ENCODE peak calls at places on chromosomes 5 and 9, in eight cellular contexts. U is PC-9, H is HCT116, S is Karpas-422, P is endothelial cell of umbilical vein, C is OCI-LY7, E is osteoblast, L is neural progenitor cell. Q is an unnamed sample.

GRCh38 chr5:154260224-154260859 is 69.8 kb downstream of the GALNT10 start:
- DNase-seq in U (no peak), H (no peak), S (no peak), P (no peak), C (no peak), E (peak; percentile 48), L (peak; percentile 87), Q (no peak)

GRCh38 chr5:139394123-139394653 is 716 bp downstream of the PROB1 start:
- DNase-seq in U (no peak), H (no peak), S (peak; percentile 81), P (peak; percentile 34), C (peak; percentile 73), E (peak; percentile 91), L (peak; percentile 88), Q (peak; percentile 46)

GRCh38 chr9:98316445-98317133 is 61.1 kb upstream of the TBC1D2 start:
- DNase-seq in U (no peak), H (no peak), S (no peak), P (no peak), C (no peak), E (peak; percentile 73), L (no peak), Q (no peak)

GRCh38 chr5:157387683-157388093 is 72.3 kb upstream of the NIPAL4 start:
- DNase-seq in U (peak; percentile 20), H (peak; percentile 38), S (no peak), P (peak; percentile 85), C (no peak), E (peak; percentile 95), L (no peak), Q (peak; percentile 98)

GRCh38 chr9:113570106-113570505 is 106.6 kb downstream of the RGS3 start:
- DNase-seq in U (no peak), H (no peak), S (no peak), P (no peak), C (no peak), E (no peak), L (no peak), Q (no peak)

GRCh38 chr5:8829322-8830029 is 716.4 kb downstream of the SEMA5A start:
- DNase-seq in U (no peak), H (no peak), S (no peak), P (peak; percentile 82), C (no peak), E (peak; percentile 95), L (no peak), Q (peak; percentile 100)

GRCh38 chr9:119043996-119044395 is 325.2 kb downstream of the BRINP1 start:
- DNase-seq in U (no peak), H (no peak), S (no peak), P (no peak), C (no peak), E (no peak), L (no peak), Q (no peak)

GRCh38 chr5:151085517-151086031 is 4.7 kb upstream of the TNIP1 start:
- DNase-seq in U (no peak), H (no peak), S (no peak), P (peak; percentile 25), C (no peak), E (no peak), L (no peak), Q (no peak)

GRCh38 chr5:174424219-174425053 is 299.9 kb upstream of the MSX2 start:
- DNase-seq in U (no peak), H (no peak), S (no peak), P (no peak), C (no peak), E (no peak), L (no peak), Q (peak; percentile 15)

GRCh38 chr5:8912106-8912505 is 633.8 kb downstream of the SEMA5A start:
- DNase-seq in U (no peak), H (no peak), S (no peak), P (no peak), C (no peak), E (no peak), L (no peak), Q (peak; percentile 66)

GRCh38 chr9:108553111-108553635 is 302.6 kb downstream of the ACTL7B start:
- DNase-seq in U (no peak), H (no peak), S (no peak), P (no peak), C (no peak), E (no peak), L (no peak), Q (no peak)

GRCh38 chr5:168808217-168808616 is 229.0 kb upstream of the PANK3 start:
- DNase-seq in U (no peak), H (no peak), S (no peak), P (no peak), C (no peak), E (no peak), L (no peak), Q (no peak)

GRCh38 chr9:80867731-80868130 is 821.6 kb downstream of the TLE1 start:
- DNase-seq in U (no peak), H (no peak), S (no peak), P (no peak), C (no peak), E (no peak), L (no peak), Q (peak; percentile 23)

GRCh38 chr5:10789021-10789420 is 28.0 kb upstream of the DAP start:
- DNase-seq in U (no peak), H (no peak), S (no peak), P (peak; percentile 68), C (no peak), E (peak; percentile 62), L (no peak), Q (peak; percentile 95)

GRCh38 chr5:80097516-80097915 is 62.4 kb downstream of the THBS4 start:
- DNase-seq in U (no peak), H (no peak), S (no peak), P (no peak), C (no peak), E (no peak), L (peak; percentile 92), Q (peak; percentile 11)

GRCh38 chr5:125316913-125317545 is 570.6 kb upstream of the ZNF608 start:
- DNase-seq in U (no peak), H (no peak), S (no peak), P (no peak), C (no peak), E (no peak), L (peak; percentile 8), Q (no peak)

DNA sequence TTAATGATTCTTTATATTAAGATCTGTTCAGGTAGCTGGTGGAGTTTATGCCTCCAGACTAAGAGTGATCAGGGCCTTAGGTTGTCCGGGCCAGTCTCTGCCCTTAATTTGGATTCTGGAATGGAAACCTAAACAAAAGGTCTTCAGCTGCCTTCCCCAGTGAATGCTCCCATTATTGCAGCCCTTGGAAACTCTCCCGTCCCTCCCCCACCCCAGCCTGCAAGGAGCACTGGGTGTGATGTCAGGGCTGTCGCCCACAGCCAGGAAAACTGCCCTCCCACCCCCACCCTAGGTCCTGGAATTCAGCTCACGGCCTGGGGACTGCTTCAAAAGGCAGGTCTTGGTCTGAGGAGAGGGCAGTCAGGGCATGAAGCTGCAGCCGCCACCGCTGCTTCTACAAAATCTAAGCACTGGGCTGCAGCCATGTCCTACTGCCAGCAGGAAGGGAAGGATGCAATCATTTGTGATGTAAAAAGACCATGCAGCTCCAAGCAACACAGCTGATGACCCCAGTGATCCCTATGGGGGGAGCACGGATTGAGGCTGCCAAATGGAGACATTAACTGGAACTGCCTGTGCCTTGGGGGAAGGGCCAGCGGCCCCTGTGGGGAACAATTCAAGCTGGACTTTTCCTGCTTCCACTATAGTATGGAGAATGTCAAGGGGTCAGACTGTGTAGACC is 11.4 kb downstream of the GRHPR start:
- DNase-seq in U (no peak), H (no peak), S (no peak), P (peak; percentile 20), C (no peak), E (no peak), L (peak; percentile 63), Q (peak; percentile 28)
- H4K20me1 ChIP-seq in U (peaks cover 3% of the 10 kb centered on the region), H (peaks cover 12% of the 10 kb centered on the region), S (no peaks in the 10 kb centered on the region), P (no peaks in the 10 kb centered on the region), C (no peaks in the 10 kb centered on the region), E (peaks cover 16% of the 10 kb centered on the region), L (peaks cover 47% of the 10 kb centered on the region), Q (no peaks in the 10 kb centered on the region)

DNA sequence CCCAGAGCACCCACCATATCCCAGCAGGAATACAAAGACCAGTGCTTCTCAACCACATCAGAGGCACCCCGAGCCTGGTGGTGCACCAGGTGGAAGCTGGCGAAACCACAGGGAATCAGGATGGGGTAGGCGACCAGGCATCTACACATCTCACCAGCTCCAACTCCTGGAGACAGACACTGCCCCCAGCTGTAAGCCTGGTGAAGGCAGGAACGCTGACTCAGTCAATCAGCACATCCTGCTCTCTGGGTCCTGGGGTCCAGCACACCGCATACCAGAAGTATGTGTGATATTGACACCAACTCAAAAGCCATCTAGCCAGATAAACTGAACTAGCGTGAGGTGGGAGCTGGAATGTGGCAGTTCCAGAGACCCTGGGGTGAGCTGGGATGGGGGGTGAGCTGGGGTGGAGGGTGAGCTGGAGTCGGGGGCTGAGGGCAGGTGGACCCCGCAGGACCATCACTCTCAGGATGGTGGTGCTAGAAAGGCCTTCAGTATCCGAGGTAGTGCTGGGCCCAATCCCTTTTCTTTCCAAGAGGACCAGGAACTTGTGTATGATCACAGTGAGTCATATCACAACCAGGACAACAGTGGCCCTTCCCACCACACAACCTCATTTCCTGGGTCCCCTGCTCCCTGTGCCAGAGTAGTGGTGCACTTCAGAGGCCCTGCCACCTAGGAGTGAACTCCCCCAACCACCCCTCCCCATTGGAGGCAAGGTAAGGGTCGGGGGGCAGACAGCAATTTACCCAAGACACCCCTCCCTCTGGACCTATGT is 2.5 kb downstream of the DBN1 start:
- DNase-seq in U (no peak), H (no peak), S (no peak), P (no peak), C (no peak), E (peak; percentile 97), L (no peak), Q (peak; percentile 75)
- H3K4me2 ChIP-seq in U (peak overlapping the region; percentile 97), H (peak overlapping the region; percentile 97), S (no peak overlapping the region), P (peak overlapping the region; percentile 77), C (no peak overlapping the region), E (peak overlapping the region; percentile 90), L (peak overlapping the region; percentile 99), Q (peak overlapping the region; percentile 97)

GRCh38 chr5:61331407-61332368 is at the start of gene ZSWIM6:
- DNase-seq in U (peak; percentile 96), H (peak; percentile 96), S (peak; percentile 98), P (peak; percentile 99), C (peak; percentile 37), E (peak; percentile 99), L (peak; percentile 100), Q (peak; percentile 99)

GRCh38 chr5:61333351-61334223 is 1.5 kb downstream of the ZSWIM6 start:
- DNase-seq in U (peak; percentile 35), H (no peak), S (peak; percentile 60), P (peak; percentile 46), C (no peak), E (peak; percentile 83), L (peak; percentile 68), Q (peak; percentile 33)

GRCh38 chr5:61332369-61332745 is 299 bp downstream of the ZSWIM6 start:
- DNase-seq in U (no peak), H (no peak), S (no peak), P (no peak), C (no peak), E (peak; percentile 93), L (peak; percentile 79), Q (no peak)

GRCh38 chr5:61332891-61333350 is 863 bp downstream of the ZSWIM6 start:
- DNase-seq in U (peak; percentile 25), H (no peak), S (no peak), P (peak; percentile 43), C (no peak), E (peak; percentile 95), L (peak; percentile 55), Q (peak; percentile 64)

GRCh38 chr5:61334224-61335196 is 2.5 kb downstream of the ZSWIM6 start:
- DNase-seq in U (no peak), H (no peak), S (no peak), P (peak; percentile 46), C (no peak), E (peak; percentile 77), L (peak; percentile 76), Q (peak; percentile 90)
- H4K20me1 ChIP-seq in U (peaks cover 45% of the 10 kb centered on the region), H (no peaks in the 10 kb centered on the region), S (peaks cover 34% of the 10 kb centered on the region), P (peaks cover 13% of the 10 kb centered on the region), C (no peaks in the 10 kb centered on the region), E (peaks cover 47% of the 10 kb centered on the region), L (peaks cover 76% of the 10 kb centered on the region), Q (peaks cover 18% of the 10 kb centered on the region)

GRCh38 chr5:17228833-17229291 is 11.4 kb downstream of the BASP1 start:
- DNase-seq in U (no peak), H (no peak), S (no peak), P (peak; percentile 31), C (no peak), E (peak; percentile 54), L (no peak), Q (peak; percentile 64)
- H3K4me2 ChIP-seq in U (no peak overlapping the region), H (no peak overlapping the region), S (no peak overlapping the region), P (no peak overlapping the region), C (peak overlapping the region; percentile 19), E (peak overlapping the region; percentile 28), L (peak overlapping the region; percentile 43), Q (no peak overlapping the region)

Q was measured in fibroblast of lung.